ENCODE peak calls at places on chromosomes 2 and 18, in eight cellular contexts. M is H9, L is HepG2, T is IMR-90, Q is PC-9, E is neuronal stem cell, F is H1, G is GM23248. R is an unnamed sample. For H3K4me1, the result is how much of the 10 kb centered on the place peaks cover.

GRCh38 chr2:5479265-5479928 is 212.8 kb upstream of the SOX11 start:
- DNase-seq in E (peak), M (peak), F (peak), Q (no peak), L (no peak), T (no peak), G (no peak), R (no peak)

GRCh38 chr2:196131384-196131861 is 40.0 kb downstream of the STK17B start:
- DNase-seq in M (peak), E (no peak), Q (peak), F (peak), L (peak), T (peak), G (peak), R (peak)

GRCh38 chr2:26816893-26817292 is 31.0 kb downstream of the CENPA start:
- DNase-seq in M (peak), L (no peak), G (no peak), Q (peak), T (no peak), F (peak), E (no peak), R (no peak)

GRCh38 chr2:161004379-161004778 is 155.8 kb upstream of the TANK start:
- DNase-seq in L (no peak), M (no peak), G (peak), Q (no peak), F (no peak), T (peak), E (no peak), R (no peak)

GRCh38 chr2:122980672-122981071 is 1044.4 kb upstream of the CNTNAP5 start:
- DNase-seq in Q (no peak), L (no peak), M (no peak), F (no peak), G (no peak), T (no peak), E (no peak), R (no peak)

GRCh38 chr2:126703311-126703710 is 47.4 kb downstream of the GYPC start:
- DNase-seq in Q (no peak), G (no peak), M (no peak), F (peak), L (no peak), E (no peak), T (no peak), R (no peak)

GRCh38 chr2:127463155-127463991 is 45.1 kb downstream of the PROC start:
- DNase-seq in T (no peak), M (peak), Q (no peak), F (peak), G (no peak), L (no peak), E (peak), R (peak)

GRCh38 chr2:675982-676646 is 1.1 kb downstream of the TMEM18 start:
- DNase-seq in M (peak), T (peak), L (peak), F (peak), E (no peak), Q (peak), G (peak), R (peak)

GRCh38 chr2:101580528-101580927 is 105.6 kb upstream of the RFX8 start:
- DNase-seq in G (no peak), E (no peak), T (no peak), F (no peak), Q (no peak), L (no peak), M (no peak), R (no peak)

GRCh38 chr2:202113571-202114142 is 40.6 kb downstream of the KIAA2012 start:
- DNase-seq in Q (no peak), M (no peak), F (no peak), T (peak), E (no peak), G (peak), L (peak), R (no peak)

DNA sequence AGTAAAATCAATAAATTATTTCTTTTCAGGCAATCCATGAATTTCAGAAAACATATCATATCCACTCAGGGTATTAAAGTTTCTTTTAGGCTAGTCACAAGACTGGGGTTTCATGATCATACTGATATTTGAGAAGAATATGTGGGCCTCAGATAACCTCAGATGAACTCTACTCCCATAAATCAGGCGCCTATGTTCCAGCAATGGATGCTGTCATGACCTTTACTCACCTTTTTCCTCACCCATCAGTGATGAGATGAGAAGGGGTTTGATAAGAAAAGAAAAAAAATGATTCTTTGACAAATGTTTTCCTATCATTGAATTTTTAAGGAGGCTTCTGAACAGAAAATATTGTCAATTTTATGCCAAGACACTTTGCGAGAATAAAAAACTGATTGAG is 309.3 kb upstream of the MAP2 start:
- DNase-seq in G (no peak), M (no peak), E (no peak), Q (no peak), F (no peak), L (no peak), T (no peak), R (no peak)
- H2AFZ ChIP-seq in G (no peak), M (no peak), E (no peak), Q (no peak), F (no peak), L (no peak), T (no peak), R (no peak)

GRCh38 chr2:130344578-130344977 is 1.9 kb downstream of the IMP4 start:
- DNase-seq in L (no peak), G (no peak), T (no peak), F (no peak), M (no peak), E (no peak), Q (no peak), R (no peak)
- H3K4me1 ChIP-seq in L (under half), G (under half), T (under half), F (under half), M (under half), E (under half), Q (under half), R (under half)

GRCh38 chr2:181627545-181627944 is 29.4 kb downstream of the CERKL start:
- DNase-seq in L (no peak), F (no peak), M (no peak), Q (no peak), E (no peak), T (peak), G (peak), R (no peak)

GRCh38 chr2:181628590-181629585 is 28.0 kb downstream of the CERKL start:
- DNase-seq in E (no peak), Q (no peak), T (no peak), F (no peak), M (no peak), G (no peak), L (no peak), R (no peak)

DNA sequence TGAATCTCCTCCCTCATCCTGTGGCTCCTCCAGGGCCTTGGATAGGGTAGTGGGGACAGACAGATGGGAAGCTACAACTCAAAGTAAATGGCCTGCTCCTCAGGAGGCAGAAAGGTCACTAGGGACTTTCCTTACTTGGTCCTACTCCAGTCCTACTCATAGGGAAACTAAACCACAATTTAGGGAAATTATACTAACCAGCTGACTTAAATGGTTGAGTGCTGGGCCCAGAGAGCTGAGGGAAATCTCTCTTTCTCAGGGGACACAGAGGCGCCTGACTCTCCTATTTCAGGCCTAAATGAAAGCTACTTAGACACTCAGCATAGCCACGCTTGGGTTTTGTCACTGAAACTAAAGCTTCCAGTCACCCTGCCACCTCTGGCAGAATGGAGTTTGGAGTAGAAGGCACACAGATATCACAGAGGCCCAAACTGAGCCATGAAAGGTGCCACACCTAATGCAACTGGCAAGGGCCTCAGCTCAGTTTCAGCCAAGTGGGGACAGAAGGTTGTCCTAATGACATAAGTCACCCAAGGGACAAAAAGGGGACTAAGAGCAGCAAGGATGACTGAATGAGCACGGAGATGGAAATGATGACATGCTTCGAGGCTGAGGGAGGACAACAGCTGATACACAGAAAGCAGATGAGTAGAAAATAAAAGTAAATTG is 24.0 kb downstream of the CERKL start:
- DNase-seq in Q (no peak), L (no peak), E (no peak), T (no peak), M (no peak), F (no peak), G (no peak), R (no peak)
- H2AFZ ChIP-seq in Q (no peak), L (no peak), E (no peak), T (no peak), M (no peak), F (no peak), G (no peak), R (no peak)

GRCh38 chr2:171668111-171668600 is 19.1 kb upstream of the DYNC1I2 start:
- DNase-seq in G (no peak), Q (no peak), E (no peak), M (no peak), F (no peak), T (no peak), L (no peak), R (no peak)
- H3K4me1 ChIP-seq in G (under half), Q (under half), E (under half), M (under half), F (under half), T (under half), L (under half), R (under half)

DNA sequence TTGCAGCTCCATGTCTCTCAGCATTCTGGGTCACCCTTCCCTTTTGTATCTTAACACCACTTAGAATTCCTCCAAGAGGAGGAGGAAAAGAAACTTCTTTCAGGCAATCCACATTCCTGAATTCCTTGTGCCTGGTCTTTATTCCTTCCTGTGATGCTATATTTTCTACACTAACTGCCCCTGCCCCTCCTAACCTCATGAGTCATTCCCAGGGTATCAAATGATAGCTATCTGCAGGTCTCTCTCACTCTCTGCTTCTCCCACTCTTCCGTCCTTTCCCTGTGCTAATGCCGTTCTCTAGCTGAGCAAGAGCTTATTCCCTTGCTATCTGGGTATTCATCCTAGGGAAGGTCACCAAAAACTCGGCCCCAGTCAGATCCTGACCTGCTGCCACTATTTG is 395.0 kb upstream of the TCF4 start:
- DNase-seq in G (peak), T (peak), M (peak), F (no peak), L (no peak), Q (no peak), E (no peak), R (no peak)
- H2AFZ ChIP-seq in G (peak), T (peak), M (no peak), F (peak), L (no peak), Q (no peak), E (peak), R (no peak)

GRCh38 chr18:12279781-12280531 is 25.8 kb downstream of the CIDEA start:
- DNase-seq in G (no peak), L (no peak), T (no peak), M (no peak), Q (no peak), F (no peak), E (no peak), R (no peak)

GRCh38 chr18:12274793-12275192 is 20.6 kb downstream of the CIDEA start:
- DNase-seq in Q (no peak), E (no peak), T (no peak), M (no peak), F (no peak), L (no peak), G (no peak), R (no peak)

GRCh38 chr18:12278765-12279682 is 24.9 kb downstream of the CIDEA start:
- DNase-seq in T (peak), M (peak), L (peak), E (peak), G (peak), F (peak), Q (no peak), R (peak)

GRCh38 chr18:12278153-12278764 is 24.1 kb downstream of the CIDEA start:
- DNase-seq in M (peak), F (no peak), E (no peak), T (peak), Q (no peak), G (peak), L (no peak), R (no peak)

DNA sequence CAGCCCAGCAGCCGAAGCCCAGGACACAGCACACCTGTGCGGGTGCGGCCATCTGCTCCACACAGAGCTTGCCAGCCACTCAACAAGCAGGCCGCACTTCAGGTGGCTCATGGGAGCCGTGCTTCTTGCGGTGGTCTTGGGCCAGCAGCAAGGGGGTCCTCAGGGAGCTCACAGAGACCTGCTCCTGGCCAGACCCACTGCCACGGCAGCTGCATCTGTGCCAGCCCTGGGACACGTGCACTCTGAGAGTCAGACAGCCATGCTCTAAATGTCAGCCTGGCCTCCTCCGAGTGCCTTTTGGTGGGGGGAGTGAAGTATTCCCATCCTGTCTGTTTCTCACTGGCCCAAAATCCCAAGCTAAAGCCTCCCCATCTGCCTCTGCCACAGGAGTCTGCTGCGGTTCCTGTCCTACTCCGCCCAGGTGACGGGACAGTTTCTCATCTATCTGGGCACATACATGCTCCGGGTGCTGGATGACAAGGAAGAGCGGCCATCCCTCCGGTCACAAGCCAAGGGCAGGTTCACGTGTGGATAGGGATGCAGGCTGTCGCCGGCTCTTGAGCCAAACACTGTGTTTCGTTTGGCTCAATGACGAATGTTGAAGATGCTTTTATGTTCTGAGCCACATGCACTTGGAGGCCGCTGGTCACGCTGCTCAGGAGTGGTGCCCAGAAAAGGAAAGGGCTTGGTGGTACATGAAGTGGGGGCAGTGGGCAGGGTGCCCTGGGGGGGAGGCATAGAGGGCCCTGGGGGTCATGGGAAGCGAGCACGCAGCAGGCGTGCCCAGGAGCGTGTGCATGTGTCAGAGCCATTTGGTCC is 22.8 kb downstream of the CIDEA start:
- DNase-seq in F (no peak), Q (no peak), L (no peak), G (no peak), M (no peak), E (no peak), T (peak), R (no peak)
- H3K4me1 ChIP-seq in F (under half), Q (under half), L (under half), G (under half), M (under half), E (under half), T (under half), R (under half)

DNA sequence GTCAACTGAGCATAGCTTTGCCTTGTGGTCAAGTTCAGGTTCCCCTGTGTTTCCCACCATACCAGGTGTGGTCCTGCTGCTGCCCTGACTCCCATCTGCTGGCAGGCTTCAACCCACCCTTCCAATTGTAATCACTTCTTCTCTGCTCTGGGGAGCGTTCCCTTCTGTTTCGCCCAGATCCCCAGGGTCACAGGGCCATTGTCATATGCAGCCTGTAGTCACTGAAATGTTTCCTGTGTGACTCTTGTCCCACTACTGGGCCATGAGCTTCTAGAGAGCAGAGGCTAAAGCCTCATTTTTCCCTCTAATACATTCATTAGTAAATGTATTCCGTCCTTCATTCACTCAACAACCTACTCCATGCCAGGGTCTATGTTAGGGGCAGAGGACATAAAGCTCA is 75.0 kb upstream of the LAPTM4A start:
- DNase-seq in T (no peak), Q (no peak), E (no peak), M (no peak), F (no peak), G (no peak), L (no peak), R (no peak)
- H2AFZ ChIP-seq in T (no peak), Q (peak), E (no peak), M (no peak), F (no peak), G (no peak), L (no peak), R (no peak)

R was measured in hepatocyte.